ENCODE peak calls at places on chromosomes 13 and 19, in ten cellular contexts. Q is lower leg skin, A is erythroblast, M is upper lobe of left lung, H is heart left ventricle, U is spleen, V is breast epithelium, E is A549, L is suprapubic skin, J is esophagus squamous epithelium. I is an unnamed sample.

GRCh38 chr13:83221813-83222241 is 660.4 kb downstream of the SLITRK1 start:
- DNase-seq in Q (no peak), A (no peak), M (no peak), H (no peak), U (no peak), V (no peak), E (peak), L (no peak), J (no peak), I (no peak)

GRCh38 chr13:74329978-74330377 is 195.8 kb upstream of the KLF12 start:
- DNase-seq in Q (no peak), A (no peak), M (no peak), H (no peak), U (no peak), V (no peak), E (no peak), L (no peak), J (no peak), I (no peak)

GRCh38 chr13:98134901-98135300 is 8.0 kb upstream of the FARP1 start:
- DNase-seq in Q (no peak), A (no peak), M (no peak), H (no peak), U (no peak), V (no peak), E (no peak), L (no peak), J (no peak), I (no peak)

GRCh38 chr13:109807345-109807744 is 21.0 kb upstream of the IRS2 start:
- DNase-seq in Q (no peak), A (no peak), M (no peak), H (no peak), U (no peak), V (no peak), E (no peak), L (no peak), J (no peak), I (no peak)

GRCh38 chr13:20997301-20998061 is 63.9 kb downstream of the LATS2 start:
- DNase-seq in Q (peak), A (peak), M (no peak), H (no peak), U (no peak), V (no peak), E (no peak), L (no peak), J (no peak), I (peak)

GRCh38 chr13:77465595-77466195 is 69.8 kb upstream of the SCEL start:
- DNase-seq in Q (no peak), A (no peak), M (no peak), H (no peak), U (no peak), V (no peak), E (no peak), L (no peak), J (no peak), I (no peak)

GRCh38 chr19:3507371-3508120 is 1.4 kb downstream of the FZR1 start:
- DNase-seq in Q (peak), A (no peak), M (no peak), H (no peak), U (peak), V (peak), E (no peak), L (no peak), J (no peak), I (no peak)

GRCh38 chr19:4233282-4233853 is 4.0 kb downstream of the EBI3 start:
- DNase-seq in Q (no peak), A (no peak), M (peak), H (peak), U (peak), V (no peak), E (peak), L (no peak), J (no peak), I (no peak)

GRCh38 chr13:48142437-48142836 is 47.5 kb upstream of the MED4 start:
- DNase-seq in Q (no peak), A (no peak), M (no peak), H (no peak), U (no peak), V (no peak), E (no peak), L (no peak), J (no peak), I (no peak)

GRCh38 chr13:37954191-37954590 is 84.6 kb upstream of the TRPC4 start:
- DNase-seq in Q (no peak), A (no peak), M (no peak), H (no peak), U (no peak), V (no peak), E (no peak), L (no peak), J (no peak), I (no peak)

GRCh38 chr19:46603195-46603637 is 2.1 kb downstream of the CALM3 start:
- DNase-seq in Q (peak), A (peak), M (no peak), H (peak), U (peak), V (peak), E (no peak), L (peak), J (no peak), I (no peak)

GRCh38 chr13:100203696-100204367 is 114.9 kb downstream of the PCCA start:
- DNase-seq in Q (no peak), A (no peak), M (no peak), H (no peak), U (no peak), V (no peak), E (no peak), L (no peak), J (no peak), I (peak)

GRCh38 chr13:94232161-94232560 is 247.3 kb downstream of the DCT start:
- DNase-seq in Q (no peak), A (no peak), M (peak), H (no peak), U (no peak), V (no peak), E (no peak), L (no peak), J (no peak), I (no peak)

GRCh38 chr19:10764340-10764894 is 46.5 kb downstream of the DNM2 start:
- DNase-seq in Q (no peak), A (no peak), M (no peak), H (no peak), U (no peak), V (no peak), E (peak), L (no peak), J (no peak), I (no peak)

GRCh38 chr13:40667622-40667978 is 1.2 kb upstream of the FOXO1 start:
- DNase-seq in Q (peak), A (peak), M (no peak), H (peak), U (no peak), V (peak), E (no peak), L (no peak), J (no peak), I (no peak)

GRCh38 chr13:26678796-26679195 is 81.8 kb downstream of the GPR12 start:
- DNase-seq in Q (no peak), A (no peak), M (no peak), H (no peak), U (no peak), V (no peak), E (no peak), L (no peak), J (no peak), I (no peak)

GRCh38 chr19:5071579-5071978 is 102.7 kb downstream of the KDM4B start:
- DNase-seq in Q (no peak), A (no peak), M (no peak), H (no peak), U (no peak), V (no peak), E (no peak), L (no peak), J (no peak), I (no peak)

GRCh38 chr13:79398915-79399314 is 7.1 kb downstream of the RBM26 start:
- DNase-seq in Q (no peak), A (peak), M (no peak), H (no peak), U (no peak), V (no peak), E (no peak), L (no peak), J (no peak), I (no peak)

GRCh38 chr13:113348591-113348990 is 15.3 kb downstream of the GRTP1 start:
- DNase-seq in Q (no peak), A (no peak), M (no peak), H (no peak), U (peak), V (no peak), E (no peak), L (no peak), J (no peak), I (no peak)

GRCh38 chr13:47934371-47934770 is 66.7 kb downstream of the SUCLA2 start:
- DNase-seq in Q (no peak), A (no peak), M (no peak), H (no peak), U (no peak), V (no peak), E (no peak), L (no peak), J (no peak), I (no peak)

GRCh38 chr13:86446311-86446710 is 647.1 kb upstream of the SLITRK6 start:
- DNase-seq in Q (no peak), A (no peak), M (no peak), H (no peak), U (no peak), V (no peak), E (peak), L (no peak), J (no peak), I (peak)

GRCh38 chr19:15072930-15073647 is 8.9 kb upstream of the OR1I1 start:
- DNase-seq in Q (no peak), A (no peak), M (no peak), H (no peak), U (no peak), V (peak), E (no peak), L (no peak), J (no peak), I (no peak)

GRCh38 chr19:34459614-34460013 is 21.9 kb upstream of the WTIP start:
- DNase-seq in Q (peak), A (no peak), M (peak), H (no peak), U (no peak), V (no peak), E (no peak), L (no peak), J (no peak), I (no peak)

GRCh38 chr19:44912854-44913253 is 1.6 kb upstream of the APOC1 start:
- DNase-seq in Q (no peak), A (peak), M (peak), H (no peak), U (peak), V (peak), E (no peak), L (no peak), J (no peak), I (no peak)

GRCh38 chr19:35048911-35049411 is 7.4 kb downstream of the HPN start:
- DNase-seq in Q (no peak), A (no peak), M (peak), H (peak), U (no peak), V (no peak), E (no peak), L (no peak), J (no peak), I (no peak)

GRCh38 chr19:11987405-11988231 is 22.8 kb downstream of the ZNF763 start:
- DNase-seq in Q (peak), A (peak), M (peak), H (peak), U (peak), V (peak), E (no peak), L (peak), J (peak), I (peak)

GRCh38 chr13:40024962-40025714 is 369.7 kb downstream of the COG6 start:
- DNase-seq in Q (no peak), A (no peak), M (no peak), H (no peak), U (no peak), V (no peak), E (no peak), L (no peak), J (no peak), I (no peak)

GRCh38 chr13:102295316-102296048 is 106.4 kb downstream of the FGF14 start:
- DNase-seq in Q (no peak), A (no peak), M (no peak), H (no peak), U (no peak), V (no peak), E (no peak), L (no peak), J (no peak), I (no peak)

GRCh38 chr13:69857188-69857821 is 250.3 kb upstream of the ATXN8OS start:
- DNase-seq in Q (no peak), A (peak), M (no peak), H (no peak), U (no peak), V (no peak), E (peak), L (no peak), J (no peak), I (no peak)

GRCh38 chr19:47122359-47123335 is 8.0 kb upstream of the SAE1 start:
- DNase-seq in Q (no peak), A (no peak), M (no peak), H (no peak), U (no peak), V (no peak), E (peak), L (no peak), J (no peak), I (no peak)

GRCh38 chr19:6099633-6100032 is 10.7 kb downstream of the RFX2 start:
- DNase-seq in Q (no peak), A (no peak), M (no peak), H (no peak), U (no peak), V (no peak), E (no peak), L (no peak), J (no peak), I (no peak)

GRCh38 chr19:28882818-28883217 is 330.1 kb downstream of the UQCRFS1 start:
- DNase-seq in Q (no peak), A (no peak), M (no peak), H (no peak), U (no peak), V (no peak), E (no peak), L (no peak), J (no peak), I (no peak)

GRCh38 chr19:16876904-16877361 is 11.9 kb upstream of the F2RL3 start:
- DNase-seq in Q (no peak), A (no peak), M (no peak), H (peak), U (no peak), V (no peak), E (no peak), L (no peak), J (no peak), I (no peak)

GRCh38 chr13:28856284-28856683 is 36.1 kb downstream of the MTUS2 start:
- DNase-seq in Q (no peak), A (no peak), M (no peak), H (no peak), U (no peak), V (no peak), E (no peak), L (no peak), J (no peak), I (no peak)

GRCh38 chr13:36831291-36831690 is 12.3 kb downstream of the RFXAP start:
- DNase-seq in Q (no peak), A (no peak), M (no peak), H (no peak), U (no peak), V (no peak), E (no peak), L (no peak), J (no peak), I (no peak)

GRCh38 chr13:92896842-92897241 is 329.8 kb upstream of the GPC6 start:
- DNase-seq in Q (no peak), A (no peak), M (no peak), H (no peak), U (no peak), V (no peak), E (peak), L (no peak), J (no peak), I (no peak)

GRCh38 chr19:42419309-42419708 is 7.9 kb downstream of the LIPE start:
- DNase-seq in Q (no peak), A (no peak), M (no peak), H (peak), U (peak), V (no peak), E (no peak), L (no peak), J (no peak), I (no peak)

GRCh38 chr19:49710372-49710951 is 19.5 kb downstream of the CPT1C start:
- DNase-seq in Q (no peak), A (no peak), M (no peak), H (no peak), U (no peak), V (no peak), E (peak), L (no peak), J (no peak), I (no peak)

GRCh38 chr19:41427647-41428480 is 690 bp upstream of the B3GNT8 start:
- DNase-seq in Q (peak), A (peak), M (peak), H (peak), U (no peak), V (no peak), E (no peak), L (no peak), J (no peak), I (no peak)

GRCh38 chr13:49627831-49628652 is at the start of gene ARL11:
- DNase-seq in Q (peak), A (peak), M (peak), H (peak), U (peak), V (peak), E (no peak), L (no peak), J (peak), I (no peak)
- TF ChIP-seq POLR2A in Q (no peak), A (no peak), M (no peak), H (no peak), U (peak), V (no peak), E (no peak), L (peak), J (peak), I (no peak)

DNA sequence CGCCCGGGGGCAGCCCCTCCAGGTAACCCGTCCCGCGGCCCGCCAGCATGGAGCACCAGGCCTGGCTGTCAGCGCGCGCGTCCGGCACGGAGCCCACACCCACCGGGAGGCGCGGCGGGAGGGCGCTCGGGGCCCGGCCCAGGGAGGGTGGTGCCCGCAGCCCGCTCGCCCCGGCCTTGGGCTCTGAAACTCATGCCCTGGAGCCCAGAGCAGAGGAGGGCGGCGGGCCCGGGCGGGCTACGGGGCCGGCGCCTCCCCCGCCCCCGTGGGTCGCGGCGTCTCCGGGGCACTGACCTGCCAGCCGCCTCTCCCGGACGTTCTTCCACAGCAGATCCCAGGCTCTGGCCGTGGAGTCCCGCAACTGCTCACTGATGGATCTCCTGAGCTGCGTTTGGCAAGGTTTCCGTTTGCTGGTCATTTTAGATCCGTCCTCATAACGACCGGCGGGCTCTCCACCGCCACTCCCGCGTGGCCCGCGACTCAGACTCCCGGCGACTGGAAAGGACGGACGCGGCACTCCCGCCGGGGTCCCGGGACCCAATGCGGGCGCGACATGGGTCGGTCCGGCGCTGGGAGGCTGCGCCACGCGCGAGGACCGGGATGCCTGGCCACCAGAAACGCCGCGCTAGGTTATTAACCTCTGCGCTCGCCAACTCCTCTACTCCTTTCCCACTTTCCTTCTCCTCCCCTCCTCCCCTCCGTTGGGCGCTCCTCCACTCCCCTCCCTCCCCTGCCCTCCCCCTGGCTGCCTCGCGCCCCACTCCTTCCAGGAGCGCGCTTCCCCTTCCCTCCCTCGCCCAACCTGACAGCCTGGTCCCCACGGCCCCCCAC is 64.7 kb upstream of the STARD13 start:
- DNase-seq in Q (peak), A (peak), M (peak), H (peak), U (peak), V (no peak), E (no peak), L (no peak), J (no peak), I (peak)
- TF ChIP-seq POLR2A in Q (no peak), A (no peak), M (peak), H (peak), U (no peak), V (peak), E (no peak), L (peak), J (peak), I (no peak)

DNA sequence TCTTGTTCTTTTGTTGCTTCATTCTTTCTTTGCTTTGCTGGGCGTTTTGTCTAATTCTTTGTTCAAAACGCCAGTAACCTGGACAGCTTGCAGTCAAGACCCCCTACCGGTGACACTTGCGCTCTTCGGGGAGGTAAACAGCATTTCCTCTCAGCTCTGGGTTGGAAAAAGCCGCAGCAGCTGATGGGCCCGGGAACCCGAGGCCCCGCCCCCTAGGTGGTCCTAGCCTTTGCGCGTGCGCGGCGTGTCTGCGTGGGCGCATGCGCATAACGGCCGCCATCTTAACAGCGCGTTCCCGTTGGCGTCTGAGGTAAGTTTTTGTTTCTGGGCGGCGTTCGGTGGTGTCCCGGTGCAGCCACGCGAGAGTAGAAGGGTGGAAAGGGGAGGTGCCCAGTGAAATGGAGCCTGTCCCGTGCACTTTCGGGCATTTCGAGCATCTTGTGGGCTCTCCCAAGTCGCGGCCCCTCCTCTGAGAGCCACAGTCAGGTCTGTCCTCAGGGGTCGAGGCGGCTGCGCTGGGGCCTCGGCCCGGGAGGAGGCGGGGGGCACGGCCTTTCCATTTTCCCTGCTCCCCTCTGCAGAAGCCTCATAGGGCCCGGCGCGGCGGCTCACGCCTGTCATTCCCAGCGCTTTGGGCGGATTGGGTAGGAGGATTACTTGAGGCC is at the start of gene ZNF559:
- DNase-seq in Q (peak), A (peak), M (peak), H (peak), U (peak), V (peak), E (peak), L (peak), J (peak), I (peak)
- TF ChIP-seq POLR2A in Q (no peak), A (peak), M (peak), H (peak), U (no peak), V (no peak), E (peak), L (no peak), J (peak), I (peak)

GRCh38 chr19:2416321-2417097 is 10.9 kb downstream of the TIMM13 start:
- DNase-seq in Q (no peak), A (no peak), M (no peak), H (no peak), U (no peak), V (no peak), E (no peak), L (no peak), J (no peak), I (no peak)
- TF ChIP-seq POLR2A in Q (no peak), A (no peak), M (no peak), H (no peak), U (no peak), V (no peak), E (no peak), L (no peak), J (no peak), I (no peak)